ENCODE peak calls at places on chromosome 19, in four cellular contexts. R is activated CD4-positive, alpha-beta T cell treated with anti-CD3 and anti-CD28 coated beads for 36 hours; T is naive thymus-derived CD4-positive, alpha-beta T cell; U is activated B cell treated with CpG ODN at 0.5 μM for 24 hours. V is an unnamed sample.

GRCh38 chr19:14441041-14441938 is 8.2 kb downstream of the PKN1 start:
- DNase-seq in R (no peak), T (no peak), U (no peak), V (no peak)

GRCh38 chr19:4208385-4209094 is 20.8 kb upstream of the EBI3 start:
- DNase-seq in R (no peak), U (no peak), T (no peak), V (no peak)

GRCh38 chr19:29807870-29808405 is 3.9 kb upstream of the CCNE1 start:
- DNase-seq in U (no peak), T (no peak), R (no peak), V (no peak)

GRCh38 chr19:29940971-29941585 is 961 bp upstream of the URI1 start:
- DNase-seq in R (no peak), T (no peak), U (no peak), V (no peak)

GRCh38 chr19:4557186-4557970 is 2.1 kb downstream of the SEMA6B start:
- DNase-seq in R (peak), U (no peak), T (no peak), V (no peak)

GRCh38 chr19:50510121-50510670 is 795 bp downstream of the JOSD2 start:
- DNase-seq in R (no peak), U (no peak), T (no peak), V (no peak)

GRCh38 chr19:17805427-17805826 is 10.5 kb downstream of the B3GNT3 start:
- DNase-seq in U (no peak), T (no peak), R (no peak), V (no peak)

GRCh38 chr19:31957711-31958110 is 387.7 kb upstream of the ZNF507 start:
- DNase-seq in U (no peak), R (no peak), T (no peak), V (no peak)

GRCh38 chr19:19634516-19635312 is 6.7 kb upstream of the LPAR2 start:
- DNase-seq in R (no peak), U (no peak), T (no peak), V (no peak)

GRCh38 chr19:30160996-30161655 is 211.1 kb upstream of the ZNF536 start:
- DNase-seq in T (no peak), U (no peak), R (no peak), V (no peak)

GRCh38 chr19:45455707-45456499 is 11.9 kb upstream of the FOSB start:
- DNase-seq in T (no peak), R (peak), U (peak), V (peak)

GRCh38 chr19:44753932-44754742 is 5.6 kb downstream of the BCL3 start:
- DNase-seq in R (peak), T (peak), U (peak), V (peak)

GRCh38 chr19:4581381-4582111 is 22.1 kb upstream of the SEMA6B start:
- DNase-seq in R (peak), T (no peak), U (no peak), V (no peak)

GRCh38 chr19:29714953-29715694 is at the start of gene C19orf12:
- DNase-seq in R (peak), U (peak), T (no peak), V (no peak)

GRCh38 chr19:39533791-39534190 is 1.1 kb upstream of the EID2B start:
- DNase-seq in T (no peak), U (no peak), R (no peak), V (no peak)

GRCh38 chr19:41445575-41445974 is 2.6 kb downstream of the ERICH4 start:
- DNase-seq in U (no peak), T (no peak), R (no peak), V (no peak)

GRCh38 chr19:11680689-11681302 is 58.0 kb downstream of the ZNF823 start:
- DNase-seq in T (no peak), R (no peak), U (no peak), V (no peak)

GRCh38 chr19:45872095-45872919 is 8.2 kb downstream of the FOXA3 start:
- DNase-seq in R (no peak), U (no peak), T (no peak), V (no peak)

GRCh38 chr19:51219307-51219706 is 5.6 kb upstream of the CD33 start:
- DNase-seq in U (no peak), R (no peak), T (no peak), V (no peak)

GRCh38 chr19:58476498-58477015 is 405 bp downstream of the ZNF446 start:
- DNase-seq in R (peak), U (no peak), T (no peak), V (no peak)

GRCh38 chr19:19458110-19458816 is 52.8 kb downstream of the GATAD2A start:
- DNase-seq in T (no peak), R (peak), U (no peak), V (no peak)

GRCh38 chr19:41863209-41863931 is 3.3 kb downstream of the RPS19 start:
- DNase-seq in R (no peak), U (no peak), T (no peak), V (no peak)

V was measured in gastrocnemius medialis.